ENCODE peak calls at places on chromosomes 5 and 9, in eight cellular contexts. Y is mammary epithelial cell, P is WERI-Rb-1, K is BJ, H is psoas muscle, V is AG09309, M is lower leg skin, G is adrenal gland. N is an unnamed sample.

GRCh38 chr9:85117831-85118230 is 448.3 kb downstream of the NTRK2 start:
- DNase-seq in Y (peak; percentile 65), H (no peak), M (no peak), P (no peak), V (no peak), K (no peak), G (no peak), N (no peak)

GRCh38 chr5:175680463-175680862 is 22.6 kb downstream of the HRH2 start:
- DNase-seq in Y (no peak), K (no peak), G (no peak), P (no peak), H (no peak), V (no peak), M (no peak), N (no peak)

GRCh38 chr5:143986567-143987242 is 174.7 kb downstream of the HMHB1 start:
- DNase-seq in V (peak; percentile 47), P (no peak), K (peak; percentile 43), H (no peak), G (no peak), Y (no peak), M (no peak), N (no peak)

GRCh38 chr5:116046823-116047222 is 14.6 kb downstream of the ARL14EPL start:
- DNase-seq in K (no peak), P (no peak), Y (no peak), G (no peak), M (no peak), V (no peak), H (no peak), N (no peak)

GRCh38 chr5:95022967-95023695 is 261.8 kb downstream of the MCTP1 start:
- DNase-seq in V (no peak), Y (peak; percentile 13), H (no peak), G (no peak), P (no peak), M (no peak), K (no peak), N (no peak)

GRCh38 chr5:73820321-73820720 is 194.3 kb downstream of the ARHGEF28 start:
- DNase-seq in M (no peak), K (no peak), G (no peak), V (no peak), Y (peak; percentile 69), P (no peak), H (no peak), N (no peak)

GRCh38 chr9:13726746-13727145 is 447.3 kb upstream of the MPDZ start:
- DNase-seq in P (no peak), V (no peak), G (no peak), M (no peak), K (no peak), H (no peak), Y (no peak), N (no peak)

GRCh38 chr5:154162475-154163217 is 27.9 kb upstream of the GALNT10 start:
- DNase-seq in M (no peak), V (no peak), H (no peak), K (no peak), Y (no peak), G (no peak), P (peak; percentile 89), N (no peak)

GRCh38 chr9:136122425-136123383 is 4.0 kb upstream of the TMEM250 start:
- DNase-seq in P (peak; percentile 82), H (peak; percentile 83), Y (no peak), V (no peak), M (peak; percentile 66), K (no peak), G (peak; percentile 69), N (no peak)

GRCh38 chr9:91059713-91060112 is 258.1 kb downstream of the SYK start:
- DNase-seq in G (no peak), M (peak; percentile 25), Y (peak; percentile 41), K (no peak), V (no peak), H (no peak), P (no peak), N (no peak)

GRCh38 chr5:133742370-133743036 is 130.2 kb upstream of the FSTL4 start:
- DNase-seq in G (no peak), Y (no peak), V (no peak), K (no peak), H (no peak), P (no peak), M (no peak), N (no peak)

GRCh38 chr5:51383494-51384081 is 340 bp downstream of the ISL1 start:
- DNase-seq in H (no peak), V (no peak), K (no peak), P (no peak), G (no peak), Y (no peak), M (no peak), N (no peak)

GRCh38 chr5:16456103-16456832 is 9.3 kb downstream of the ZNF622 start:
- DNase-seq in Y (peak; percentile 74), H (peak; percentile 26), G (peak; percentile 65), P (no peak), K (peak; percentile 19), M (peak; percentile 33), V (peak; percentile 34), N (peak; percentile 35)

GRCh38 chr9:111153973-111154590 is 115.8 kb upstream of the LPAR1 start:
- DNase-seq in P (no peak), M (no peak), V (no peak), G (no peak), K (no peak), Y (peak; percentile 18), H (no peak), N (no peak)

GRCh38 chr5:14775857-14776256 is 95.7 kb downstream of the ANKH start:
- DNase-seq in Y (peak; percentile 69), P (no peak), V (peak; percentile 10), G (no peak), M (peak; percentile 21), H (peak; percentile 40), K (no peak), N (no peak)

GRCh38 chr5:143051244-143052058 is 281.3 kb downstream of the ARHGAP26 start:
- DNase-seq in M (no peak), P (no peak), V (peak; percentile 84), Y (peak; percentile 73), G (peak; percentile 31), K (peak; percentile 78), H (no peak), N (peak; percentile 83)

GRCh38 chr5:74556631-74557595 is 83.6 kb downstream of the ENC1 start:
- DNase-seq in G (no peak), H (no peak), P (peak; percentile 11), V (peak; percentile 54), Y (peak; percentile 75), K (no peak), M (no peak), N (no peak)

GRCh38 chr9:71614409-71614808 is 153.9 kb downstream of the CEMIP2 start:
- DNase-seq in G (no peak), V (no peak), Y (no peak), H (no peak), P (no peak), M (no peak), K (no peak), N (no peak)
- TF ChIP-seq CTCF in G (no peak), V (no peak), Y (no peak), H (no peak), P (no peak), M (no peak), K (no peak), N (no peak)

GRCh38 chr5:9954869-9955268 is 294.8 kb downstream of the ATPSCKMT start:
- DNase-seq in P (no peak), M (no peak), K (no peak), V (no peak), Y (no peak), H (no peak), G (no peak), N (peak; percentile 45)
- TF ChIP-seq CTCF in P (no peak), M (no peak), K (no peak), V (no peak), Y (no peak), H (no peak), G (no peak), N (no peak)

GRCh38 chr5:37756248-37756647 is 83.6 kb downstream of the GDNF start:
- DNase-seq in P (no peak), G (no peak), H (no peak), M (no peak), K (no peak), V (no peak), Y (no peak), N (no peak)

GRCh38 chr5:37757980-37758582 is 81.8 kb downstream of the GDNF start:
- DNase-seq in K (no peak), H (no peak), G (no peak), M (no peak), P (no peak), V (no peak), Y (no peak), N (no peak)

GRCh38 chr5:37751227-37751626 is 88.6 kb downstream of the GDNF start:
- DNase-seq in K (no peak), P (no peak), Y (peak; percentile 51), H (no peak), V (no peak), M (no peak), G (no peak), N (no peak)

GRCh38 chr5:37755581-37755980 is 84.3 kb downstream of the GDNF start:
- DNase-seq in H (no peak), K (no peak), P (peak; percentile 25), G (no peak), Y (no peak), V (no peak), M (no peak), N (no peak)

DNA sequence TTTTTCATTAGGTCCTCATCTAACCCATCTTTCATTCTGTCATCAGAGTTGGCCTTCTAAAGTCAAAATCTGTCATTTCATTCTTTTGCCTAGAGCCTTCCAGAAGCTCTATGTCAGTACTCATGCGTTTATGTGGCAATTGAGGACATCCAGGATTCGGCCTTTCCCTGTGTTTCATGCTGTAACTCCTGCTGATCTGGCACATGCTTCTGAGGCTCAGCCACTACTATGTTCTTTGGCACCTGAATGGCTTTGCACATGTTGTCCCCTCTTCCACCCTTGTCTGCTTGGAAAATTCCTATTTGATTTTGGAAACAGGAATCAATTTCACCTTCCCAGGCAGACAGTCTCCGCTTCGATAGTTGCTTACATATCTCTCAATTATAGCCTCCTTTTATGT is 84.9 kb downstream of the GDNF start:
- DNase-seq in K (no peak), G (no peak), V (no peak), M (peak; percentile 51), P (no peak), H (no peak), Y (no peak), N (no peak)
- TF ChIP-seq CTCF in K (no peak), G (no peak), V (no peak), M (no peak), P (no peak), H (no peak), Y (no peak), N (no peak)

GRCh38 chr5:152514827-152515397 is 109.8 kb upstream of the NMUR2 start:
- DNase-seq in P (no peak), M (no peak), Y (peak; percentile 5), H (no peak), K (no peak), V (no peak), G (no peak), N (no peak)
- TF ChIP-seq CTCF in P (peak; percentile 23), M (no peak), Y (peak; percentile 52), H (peak; percentile 24), K (peak; percentile 55), V (peak; percentile 34), G (no peak), N (peak; percentile 37)

N was measured in AG09319.